ENCODE peak calls at places on chromosome 2, in eight cellular contexts. W is fibroblast of lung, E is upper lobe of right lung, P is hepatocyte, K is A549, Q is prostate gland, O is left ventricle myocardium inferior, U is right lobe of liver. H is an unnamed sample. For H3K4me1, the result is how much of the 10 kb centered on the place peaks cover.

GRCh38 chr2:27721335-27721734 is 50.2 kb upstream of the MRPL33 start:
- DNase-seq in K (peak), U (no peak), O (no peak), W (peak), E (no peak), P (no peak), Q (no peak), H (no peak)

GRCh38 chr2:47083886-47084682 is 71.0 kb downstream of the STPG4 start:
- DNase-seq in K (no peak), E (no peak), P (no peak), U (no peak), Q (no peak), O (peak), W (no peak), H (no peak)

GRCh38 chr2:240351826-240352426 is 83.5 kb upstream of the GPC1 start:
- DNase-seq in O (no peak), K (no peak), P (no peak), Q (no peak), U (no peak), E (no peak), W (no peak), H (no peak)

GRCh38 chr2:12284487-12284886 is 432.2 kb upstream of the TRIB2 start:
- DNase-seq in O (no peak), U (no peak), Q (no peak), W (peak), P (no peak), E (no peak), K (no peak), H (no peak)

GRCh38 chr2:67462741-67463496 is 65.8 kb downstream of the ETAA1 start:
- DNase-seq in U (no peak), P (no peak), W (peak), E (no peak), O (no peak), Q (no peak), K (no peak), H (no peak)

GRCh38 chr2:86249176-86249842 is 50.1 kb downstream of the MRPL35 start:
- DNase-seq in P (peak), W (peak), Q (no peak), K (peak), E (no peak), O (no peak), U (no peak), H (no peak)

GRCh38 chr2:10407841-10408648 is 40.1 kb downstream of the ODC1 start:
- DNase-seq in W (peak), E (peak), P (peak), U (peak), K (peak), O (no peak), Q (peak), H (peak)

GRCh38 chr2:222280795-222281194 is 18.0 kb downstream of the PAX3 start:
- DNase-seq in P (no peak), Q (no peak), W (peak), O (no peak), E (no peak), K (no peak), U (no peak), H (no peak)

GRCh38 chr2:144132357-144132756 is 387.6 kb downstream of the ZEB2 start:
- DNase-seq in W (peak), Q (no peak), U (no peak), K (no peak), P (no peak), O (no peak), E (no peak), H (no peak)

GRCh38 chr2:6454286-6454990 is 411.3 kb downstream of the CMPK2 start:
- DNase-seq in W (peak), Q (no peak), U (no peak), O (no peak), E (no peak), P (no peak), K (no peak), H (no peak)

GRCh38 chr2:149733936-149734685 is 146.5 kb upstream of the MMADHC start:
- DNase-seq in W (peak), Q (no peak), O (no peak), U (no peak), E (no peak), P (peak), K (peak), H (peak)

GRCh38 chr2:39724828-39725144 is 54.3 kb downstream of the THUMPD2 start:
- DNase-seq in E (no peak), W (peak), O (no peak), U (no peak), P (no peak), K (no peak), Q (peak), H (no peak)

GRCh38 chr2:141195087-141195486 is 935.7 kb downstream of the LRP1B start:
- DNase-seq in E (no peak), U (no peak), W (peak), O (no peak), K (no peak), Q (no peak), P (no peak), H (no peak)

GRCh38 chr2:99552529-99552928 is 62.7 kb upstream of the REV1 start:
- DNase-seq in K (no peak), E (no peak), P (no peak), U (peak), O (peak), Q (peak), W (no peak), H (no peak)

GRCh38 chr2:128585706-128586105 is 267.0 kb upstream of the HS6ST1 start:
- DNase-seq in Q (no peak), E (no peak), U (no peak), P (peak), K (no peak), W (peak), O (no peak), H (no peak)

GRCh38 chr2:119941981-119942513 is 70.8 kb upstream of the EPB41L5 start:
- DNase-seq in Q (no peak), K (no peak), U (no peak), O (no peak), P (no peak), E (no peak), W (no peak), H (no peak)

GRCh38 chr2:38097611-38098350 is 21.8 kb upstream of the CYP1B1 start:
- DNase-seq in U (no peak), O (no peak), E (no peak), P (no peak), W (peak), Q (no peak), K (no peak), H (no peak)

GRCh38 chr2:1618191-1618961 is 125.9 kb downstream of the PXDN start:
- DNase-seq in O (no peak), E (peak), Q (no peak), P (no peak), W (no peak), U (no peak), K (no peak), H (peak)

GRCh38 chr2:36541891-36542595 is 55.9 kb downstream of the FEZ2 start:
- DNase-seq in E (no peak), Q (no peak), O (no peak), K (no peak), U (no peak), W (peak), P (no peak), H (no peak)
- H3K4me1 ChIP-seq in E (under half), Q (under half), O (under half), K (under half), U (under half), W (under half), P (under half), H (under half)

DNA sequence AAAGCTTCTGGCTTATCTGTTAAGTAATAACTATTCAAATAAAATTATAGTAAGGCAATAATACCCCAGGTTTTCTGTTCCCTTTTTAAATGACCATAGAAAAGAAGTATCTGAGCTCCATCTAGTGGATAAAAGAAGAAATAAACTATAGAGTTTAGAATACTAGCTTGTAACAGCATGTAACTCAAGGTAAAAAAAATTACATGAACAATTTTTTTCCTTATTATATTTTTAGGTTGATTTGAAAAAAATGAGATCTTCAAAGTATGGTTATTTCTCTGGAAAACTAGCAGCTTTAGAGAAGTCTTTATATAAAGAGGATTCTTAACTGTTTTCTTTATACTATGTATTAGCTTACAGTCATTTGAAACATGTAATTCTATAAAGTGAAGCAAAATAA is 58.1 kb downstream of the NCKAP1 start:
- DNase-seq in W (peak), P (peak), O (no peak), Q (no peak), E (no peak), K (peak), U (no peak), H (no peak)
- H3K4me1 ChIP-seq in W (under half), P (under half), O (under half), Q (under half), E (under half), K (under half), U (under half), H (under half)

GRCh38 chr2:224887159-224887558 is 155.1 kb downstream of the DOCK10 start:
- DNase-seq in K (no peak), O (no peak), W (peak), E (no peak), P (no peak), U (no peak), Q (no peak), H (no peak)
- H3K4me1 ChIP-seq in K (under half), O (under half), W (under half), E (under half), P (under half), U (under half), Q (under half), H (under half)

GRCh38 chr2:134443814-134444480 is 190.1 kb downstream of the MGAT5 start:
- DNase-seq in K (no peak), Q (no peak), U (no peak), W (no peak), E (no peak), P (no peak), O (no peak), H (no peak)
- H3K4me1 ChIP-seq in K (under half), Q (under half), U (under half), W (under half), E (under half), P (under half), O (half or more), H (under half)

GRCh38 chr2:43464546-43464945 is 131.3 kb downstream of the THADA start:
- DNase-seq in E (no peak), U (no peak), P (peak), Q (no peak), W (no peak), O (peak), K (no peak), H (no peak)
- H3K4me1 ChIP-seq in E (under half), U (under half), P (under half), Q (under half), W (under half), O (under half), K (half or more), H (half or more)